ENCODE peak calls at places on chromosome 19, in seven cellular contexts. One of them, this sample, is unnamed.

GRCh38 chr19:741506-742131 is 9.3 kb upstream of the MISP start:
- DNase-seq in BE2C: no peak
- DNase-seq in CD4-positive, CD25-positive, alpha-beta regulatory T cell: peak; percentile 7
- DNase-seq in retinal pigment epithelial cell: no peak
- DNase-seq in fibroblast of pulmonary artery: no peak
- DNase-seq in GM12865: peak; percentile 27
- DNase-seq in heart left ventricle: no peak
- DNase-seq in this sample: peak; percentile 35

GRCh38 chr19:3655402-3656072 is 28.9 kb upstream of the CACTIN start:
- DNase-seq in BE2C: peak; percentile 44
- DNase-seq in CD4-positive, CD25-positive, alpha-beta regulatory T cell: no peak
- DNase-seq in retinal pigment epithelial cell: peak; percentile 66
- DNase-seq in fibroblast of pulmonary artery: peak; percentile 85
- DNase-seq in GM12865: no peak
- DNase-seq in heart left ventricle: no peak
- DNase-seq in this sample: no peak

GRCh38 chr19:4583961-4584669 is 24.6 kb upstream of the SEMA6B start:
- DNase-seq in BE2C: peak; percentile 62
- DNase-seq in CD4-positive, CD25-positive, alpha-beta regulatory T cell: peak; percentile 17
- DNase-seq in retinal pigment epithelial cell: no peak
- DNase-seq in fibroblast of pulmonary artery: peak; percentile 44
- DNase-seq in GM12865: peak; percentile 35
- DNase-seq in heart left ventricle: no peak
- DNase-seq in this sample: no peak

GRCh38 chr19:4343056-4343844 is at the start of gene MPND:
- DNase-seq in BE2C: peak; percentile 97
- DNase-seq in CD4-positive, CD25-positive, alpha-beta regulatory T cell: peak; percentile 93
- DNase-seq in retinal pigment epithelial cell: peak; percentile 43
- DNase-seq in fibroblast of pulmonary artery: peak; percentile 75
- DNase-seq in GM12865: peak; percentile 90
- DNase-seq in heart left ventricle: peak; percentile 96
- DNase-seq in this sample: peak; percentile 93

GRCh38 chr19:17052439-17052838 is 22.8 kb downstream of the HAUS8 start:
- DNase-seq in BE2C: peak; percentile 46
- DNase-seq in CD4-positive, CD25-positive, alpha-beta regulatory T cell: peak; percentile 51
- DNase-seq in retinal pigment epithelial cell: no peak
- DNase-seq in fibroblast of pulmonary artery: peak; percentile 74
- DNase-seq in GM12865: peak; percentile 46
- DNase-seq in heart left ventricle: no peak
- DNase-seq in this sample: no peak

GRCh38 chr19:12055784-12056183 is 3.0 kb upstream of the ZNF878 start:
- DNase-seq in BE2C: no peak
- DNase-seq in CD4-positive, CD25-positive, alpha-beta regulatory T cell: no peak
- DNase-seq in retinal pigment epithelial cell: no peak
- DNase-seq in fibroblast of pulmonary artery: no peak
- DNase-seq in GM12865: no peak
- DNase-seq in heart left ventricle: no peak
- DNase-seq in this sample: no peak

GRCh38 chr19:18591735-18592385 is 3.3 kb downstream of the REX1BD start:
- DNase-seq in BE2C: peak; percentile 83
- DNase-seq in CD4-positive, CD25-positive, alpha-beta regulatory T cell: no peak
- DNase-seq in retinal pigment epithelial cell: no peak
- DNase-seq in fibroblast of pulmonary artery: no peak
- DNase-seq in GM12865: no peak
- DNase-seq in heart left ventricle: no peak
- DNase-seq in this sample: no peak

GRCh38 chr19:1655131-1655981 is 2.9 kb upstream of the TCF3 start:
- DNase-seq in BE2C: no peak
- DNase-seq in CD4-positive, CD25-positive, alpha-beta regulatory T cell: no peak
- DNase-seq in retinal pigment epithelial cell: no peak
- DNase-seq in fibroblast of pulmonary artery: no peak
- DNase-seq in GM12865: no peak
- DNase-seq in heart left ventricle: no peak
- DNase-seq in this sample: no peak

GRCh38 chr19:20351244-20351643 is 184.2 kb downstream of the ZNF486 start:
- DNase-seq in BE2C: no peak
- DNase-seq in CD4-positive, CD25-positive, alpha-beta regulatory T cell: no peak
- DNase-seq in retinal pigment epithelial cell: no peak
- DNase-seq in fibroblast of pulmonary artery: no peak
- DNase-seq in GM12865: no peak
- DNase-seq in heart left ventricle: no peak
- DNase-seq in this sample: no peak

GRCh38 chr19:36093687-36094086 is 17.3 kb upstream of the OVOL3 start:
- DNase-seq in BE2C: no peak
- DNase-seq in CD4-positive, CD25-positive, alpha-beta regulatory T cell: no peak
- DNase-seq in retinal pigment epithelial cell: no peak
- DNase-seq in fibroblast of pulmonary artery: peak; percentile 10
- DNase-seq in GM12865: no peak
- DNase-seq in heart left ventricle: peak; percentile 44
- DNase-seq in this sample: no peak

GRCh38 chr19:46604781-46605355 is 3.7 kb downstream of the CALM3 start:
- DNase-seq in BE2C: no peak
- DNase-seq in CD4-positive, CD25-positive, alpha-beta regulatory T cell: no peak
- DNase-seq in retinal pigment epithelial cell: no peak
- DNase-seq in fibroblast of pulmonary artery: no peak
- DNase-seq in GM12865: no peak
- DNase-seq in heart left ventricle: no peak
- DNase-seq in this sample: no peak

GRCh38 chr19:1128111-1128510 is 24.3 kb downstream of the GPX4 start:
- DNase-seq in BE2C: no peak
- DNase-seq in CD4-positive, CD25-positive, alpha-beta regulatory T cell: no peak
- DNase-seq in retinal pigment epithelial cell: no peak
- DNase-seq in fibroblast of pulmonary artery: no peak
- DNase-seq in GM12865: no peak
- DNase-seq in heart left ventricle: no peak
- DNase-seq in this sample: no peak

GRCh38 chr19:956747-957451 is 27.2 kb upstream of the WDR18 start:
- DNase-seq in BE2C: peak; percentile 37
- DNase-seq in CD4-positive, CD25-positive, alpha-beta regulatory T cell: no peak
- DNase-seq in retinal pigment epithelial cell: peak; percentile 19
- DNase-seq in fibroblast of pulmonary artery: no peak
- DNase-seq in GM12865: no peak
- DNase-seq in heart left ventricle: no peak
- DNase-seq in this sample: no peak

GRCh38 chr19:16096281-16096855 is 15.3 kb upstream of the RAB8A start:
- DNase-seq in BE2C: no peak
- DNase-seq in CD4-positive, CD25-positive, alpha-beta regulatory T cell: no peak
- DNase-seq in retinal pigment epithelial cell: no peak
- DNase-seq in fibroblast of pulmonary artery: no peak
- DNase-seq in GM12865: no peak
- DNase-seq in heart left ventricle: no peak
- DNase-seq in this sample: no peak

GRCh38 chr19:44694184-44694579 is 4.8 kb upstream of the CEACAM16 start:
- DNase-seq in BE2C: no peak
- DNase-seq in CD4-positive, CD25-positive, alpha-beta regulatory T cell: peak; percentile 39
- DNase-seq in retinal pigment epithelial cell: no peak
- DNase-seq in fibroblast of pulmonary artery: no peak
- DNase-seq in GM12865: peak; percentile 43
- DNase-seq in heart left ventricle: no peak
- DNase-seq in this sample: no peak

GRCh38 chr19:11496391-11497163 is 9.1 kb downstream of the ZNF653 start:
- DNase-seq in BE2C: peak; percentile 85
- DNase-seq in CD4-positive, CD25-positive, alpha-beta regulatory T cell: peak; percentile 60
- DNase-seq in retinal pigment epithelial cell: no peak
- DNase-seq in fibroblast of pulmonary artery: peak; percentile 86
- DNase-seq in GM12865: peak; percentile 71
- DNase-seq in heart left ventricle: no peak
- DNase-seq in this sample: peak; percentile 39

GRCh38 chr19:2567580-2567979 is 91.7 kb downstream of the GADD45B start:
- DNase-seq in BE2C: no peak
- DNase-seq in CD4-positive, CD25-positive, alpha-beta regulatory T cell: peak; percentile 60
- DNase-seq in retinal pigment epithelial cell: no peak
- DNase-seq in fibroblast of pulmonary artery: no peak
- DNase-seq in GM12865: no peak
- DNase-seq in heart left ventricle: peak; percentile 75
- DNase-seq in this sample: no peak

This sample was measured in MM.1S.